ENCODE peak calls at places on chromosome 4, in five cellular contexts. F, T, L, V and Q are unnamed samples.
A peak's percentile ranks its signal among the peaks of the same experiment; 100 is the strongest.

GRCh38 chr4:159871141-159871540 is 768.3 kb downstream of the RAPGEF2 start:
- DNase-seq in F (no peak), T (no peak), V (no peak), L (no peak), Q (no peak)

GRCh38 chr4:69718376-69719293 is 41.8 kb downstream of the SULT1B1 start:
- DNase-seq in V (no peak), F (no peak), T (no peak), L (no peak), Q (no peak)

GRCh38 chr4:176277162-176277904 is 8.3 kb upstream of the ASB5 start:
- DNase-seq in F (no peak), V (no peak), L (peak; percentile 47), T (peak; percentile 70), Q (peak; percentile 58)

GRCh38 chr4:68375667-68376559 is 26.0 kb upstream of the YTHDC1 start:
- DNase-seq in T (peak; percentile 39), L (peak; percentile 37), V (no peak), F (peak; percentile 32), Q (peak; percentile 66)

GRCh38 chr4:33780952-33781655 is 2463.2 kb downstream of the ARAP2 start:
- DNase-seq in V (peak; percentile 19), T (no peak), L (no peak), F (no peak), Q (no peak)

GRCh38 chr4:186109245-186109644 is 4.7 kb downstream of the FAM149A start:
- DNase-seq in F (no peak), T (no peak), V (no peak), L (no peak), Q (no peak)

GRCh38 chr4:8055206-8055605 is 103.4 kb downstream of the ABLIM2 start:
- DNase-seq in L (no peak), V (no peak), T (no peak), F (no peak), Q (no peak)

GRCh38 chr4:85756938-85757337 is 282.0 kb downstream of the ARHGAP24 start:
- DNase-seq in V (no peak), F (no peak), L (no peak), T (peak; percentile 20), Q (no peak)

GRCh38 chr4:18882468-18882867 is 860.9 kb upstream of the LCORL start:
- DNase-seq in V (peak; percentile 14), T (peak; percentile 12), L (no peak), F (no peak), Q (no peak)

GRCh38 chr4:82044141-82044993 is 329.4 kb downstream of the HNRNPD start:
- DNase-seq in T (peak; percentile 55), F (no peak), L (peak; percentile 44), V (no peak), Q (peak; percentile 39)

GRCh38 chr4:105859233-105859632 is 36.0 kb upstream of the NPNT start:
- DNase-seq in F (no peak), V (peak; percentile 16), L (no peak), T (peak; percentile 30), Q (no peak)

GRCh38 chr4:127856485-127857447 is 23.9 kb upstream of the PLK4 start:
- DNase-seq in L (no peak), V (peak; percentile 72), F (no peak), T (peak; percentile 70), Q (no peak)

GRCh38 chr4:140213116-140213515 is 59.1 kb upstream of the MAML3 start:
- DNase-seq in F (no peak), V (no peak), L (no peak), T (no peak), Q (no peak)

GRCh38 chr4:158131037-158131436 is 41.8 kb downstream of the GASK1B start:
- DNase-seq in L (no peak), V (peak; percentile 71), F (no peak), T (no peak), Q (no peak)

GRCh38 chr4:186554485-186554884 is 882 bp downstream of the MTNR1A start:
- DNase-seq in F (no peak), V (no peak), L (no peak), T (no peak), Q (peak; percentile 22)

GRCh38 chr4:143337600-143338287 is 1.1 kb downstream of the GAB1 start:
- DNase-seq in V (no peak), L (peak; percentile 21), T (peak; percentile 37), F (no peak), Q (peak; percentile 36)

GRCh38 chr4:145481942-145482208 is 222 bp downstream of the SMAD1 start:
- DNase-seq in L (no peak), F (no peak), V (no peak), T (no peak), Q (no peak)

GRCh38 chr4:34094114-34094513 is 2150.2 kb downstream of the ARAP2 start:
- DNase-seq in F (no peak), V (no peak), T (no peak), L (no peak), Q (no peak)

GRCh38 chr4:81796790-81797528 is 325.3 kb upstream of the RASGEF1B start:
- DNase-seq in T (no peak), F (no peak), V (no peak), L (no peak), Q (no peak)